ENCODE peak calls at places on chromosomes 7 and 10, in eight cellular contexts. A is stomach; D is RKO; P is SIG-M5; C is IMR-90; K is DMS 273 treated with DMSO at 0.1 percent for 48 hours; N is fibroblast of lung; J is effector CD4-positive, alpha-beta T cell. F is an unnamed sample.

GRCh38 chr7:34841326-34841725 is 183.3 kb downstream of the NPSR1 start:
- DNase-seq in A (no peak), D (no peak), P (no peak), C (no peak), K (no peak), N (no peak), J (no peak), F (no peak)

GRCh38 chr10:62792261-62792660 is 12.3 kb upstream of the ADO start:
- DNase-seq in A (no peak), D (no peak), P (no peak), C (no peak), K (no peak), N (no peak), J (no peak), F (no peak)

GRCh38 chr7:104642551-104642950 is 314.1 kb downstream of the LHFPL3 start:
- DNase-seq in A (no peak), D (no peak), P (no peak), C (no peak), K (no peak), N (no peak), J (no peak), F (no peak)

GRCh38 chr10:123666318-123667291 is at the start of gene GPR26:
- DNase-seq in A (no peak), D (no peak), P (no peak), C (no peak), K (no peak), N (no peak), J (no peak), F (no peak)

GRCh38 chr7:134645935-134646334 is 718 bp upstream of the BPGM start:
- DNase-seq in A (no peak), D (peak; percentile 80), P (no peak), C (peak; percentile 65), K (peak; percentile 5), N (peak; percentile 67), J (peak; percentile 2), F (no peak)

GRCh38 chr7:40810274-40810673 is 675.5 kb downstream of the SUGCT start:
- DNase-seq in A (no peak), D (no peak), P (no peak), C (no peak), K (no peak), N (peak; percentile 66), J (no peak), F (no peak)

GRCh38 chr10:128140425-128140824 is 14.2 kb upstream of the MKI67 start:
- DNase-seq in A (no peak), D (no peak), P (no peak), C (no peak), K (no peak), N (no peak), J (no peak), F (no peak)

GRCh38 chr10:91576096-91576545 is 56.8 kb downstream of the PPP1R3C start:
- DNase-seq in A (no peak), D (no peak), P (no peak), C (peak; percentile 31), K (no peak), N (no peak), J (no peak), F (no peak)

GRCh38 chr7:127938588-127938987 is 92.6 kb downstream of the LRRC4 start:
- DNase-seq in A (no peak), D (peak; percentile 75), P (no peak), C (peak; percentile 88), K (no peak), N (peak; percentile 89), J (no peak), F (no peak)

F was measured in NCI-H526 treated with DMSO at 0.1 percent for 48 hours.